ENCODE peak calls at places on chromosome 18, in ten cellular contexts. A, O, C, V, S, F, G, E, R and N are unnamed samples.

GRCh38 chr18:12246849-12247808 is 7.0 kb upstream of the CIDEA start:
- DNase-seq in A (no peak), O (no peak), C (no peak), V (no peak), S (peak), F (no peak), G (no peak), E (no peak), R (peak), N (no peak)

GRCh38 chr18:54762386-54762785 is 65.9 kb upstream of the RAB27B start:
- DNase-seq in A (no peak), O (no peak), C (no peak), V (no peak), S (no peak), F (no peak), G (no peak), E (no peak), R (no peak), N (no peak)

GRCh38 chr18:10995576-10995975 is 153.8 kb downstream of the PIEZO2 start:
- DNase-seq in A (no peak), O (no peak), C (no peak), V (no peak), S (no peak), F (no peak), G (no peak), E (no peak), R (no peak), N (no peak)

GRCh38 chr18:26051845-26052244 is 38.6 kb downstream of the SS18 start:
- DNase-seq in A (no peak), O (no peak), C (no peak), V (no peak), S (peak), F (no peak), G (no peak), E (no peak), R (no peak), N (no peak)

GRCh38 chr18:10271481-10271880 is 183.0 kb upstream of the APCDD1 start:
- DNase-seq in A (no peak), O (no peak), C (no peak), V (peak), S (peak), F (no peak), G (no peak), E (no peak), R (no peak), N (no peak)

GRCh38 chr18:63412949-63413348 is 9.3 kb downstream of the VPS4B start:
- DNase-seq in A (no peak), O (no peak), C (no peak), V (no peak), S (no peak), F (no peak), G (no peak), E (no peak), R (no peak), N (no peak)

GRCh38 chr18:274313-274712 is 6.5 kb upstream of the THOC1 start:
- DNase-seq in A (no peak), O (no peak), C (no peak), V (no peak), S (no peak), F (no peak), G (no peak), E (no peak), R (no peak), N (no peak)

GRCh38 chr18:11752116-11752911 is 63.2 kb downstream of the GNAL start:
- DNase-seq in A (no peak), O (no peak), C (no peak), V (peak), S (peak), F (no peak), G (no peak), E (no peak), R (peak), N (no peak)

GRCh38 chr18:8247700-8248099 is 361.5 kb upstream of the RAB12 start:
- DNase-seq in A (no peak), O (no peak), C (no peak), V (no peak), S (no peak), F (no peak), G (no peak), E (no peak), R (peak), N (no peak)

GRCh38 chr18:55413474-55413873 is 174.5 kb downstream of the TCF4 start:
- DNase-seq in A (no peak), O (no peak), C (no peak), V (no peak), S (no peak), F (no peak), G (no peak), E (no peak), R (no peak), N (no peak)

GRCh38 chr18:36821681-36822080 is 7.1 kb downstream of the TPGS2 start:
- DNase-seq in A (no peak), O (no peak), C (no peak), V (no peak), S (no peak), F (no peak), G (no peak), E (no peak), R (no peak), N (no peak)

GRCh38 chr18:49862656-49863385 is 49.5 kb upstream of the ACAA2 start:
- DNase-seq in A (no peak), O (no peak), C (no peak), V (no peak), S (no peak), F (no peak), G (no peak), E (no peak), R (no peak), N (no peak)

GRCh38 chr18:58195278-58195721 is 151.3 kb downstream of the NEDD4L start:
- DNase-seq in A (peak), O (peak), C (peak), V (no peak), S (no peak), F (peak), G (peak), E (no peak), R (peak), N (peak)

GRCh38 chr18:48022021-48022420 is 91.6 kb upstream of the SMAD2 start:
- DNase-seq in A (no peak), O (no peak), C (no peak), V (no peak), S (no peak), F (no peak), G (no peak), E (no peak), R (no peak), N (no peak)

GRCh38 chr18:12449040-12449814 is 41.5 kb downstream of the PRELID3A start:
- DNase-seq in A (no peak), O (no peak), C (no peak), V (no peak), S (no peak), F (no peak), G (no peak), E (no peak), R (peak), N (no peak)

GRCh38 chr18:79404567-79404910 is 8.8 kb downstream of the NFATC1 start:
- DNase-seq in A (no peak), O (peak), C (no peak), V (no peak), S (no peak), F (no peak), G (no peak), E (no peak), R (no peak), N (peak)

GRCh38 chr18:23077493-23078256 is 57.6 kb upstream of the CABLES1 start:
- DNase-seq in A (no peak), O (no peak), C (no peak), V (no peak), S (no peak), F (no peak), G (peak), E (no peak), R (no peak), N (no peak)

GRCh38 chr18:11040823-11041712 is 108.3 kb downstream of the PIEZO2 start:
- DNase-seq in A (no peak), O (no peak), C (no peak), V (peak), S (peak), F (no peak), G (peak), E (no peak), R (peak), N (no peak)

GRCh38 chr18:51666717-51667320 is 469.3 kb upstream of the MEX3C start:
- DNase-seq in A (no peak), O (peak), C (no peak), V (peak), S (no peak), F (no peak), G (no peak), E (no peak), R (peak), N (no peak)

GRCh38 chr18:72871091-72871490 is 3.3 kb upstream of the NETO1 start:
- DNase-seq in A (no peak), O (no peak), C (no peak), V (no peak), S (peak), F (no peak), G (no peak), E (no peak), R (no peak), N (no peak)

GRCh38 chr18:3919396-3920061 is 469.6 kb downstream of the TGIF1 start:
- DNase-seq in A (no peak), O (no peak), C (no peak), V (no peak), S (no peak), F (no peak), G (no peak), E (no peak), R (no peak), N (no peak)

GRCh38 chr18:5891361-5892215 is 3.7 kb downstream of the TMEM200C start:
- DNase-seq in A (no peak), O (no peak), C (no peak), V (no peak), S (no peak), F (no peak), G (no peak), E (no peak), R (no peak), N (no peak)

GRCh38 chr18:58042826-58043362 is 1.1 kb upstream of the NEDD4L start:
- DNase-seq in A (no peak), O (no peak), C (no peak), V (peak), S (no peak), F (no peak), G (no peak), E (no peak), R (peak), N (no peak)

GRCh38 chr18:304887-305529 is 37.2 kb upstream of the THOC1 start:
- DNase-seq in A (no peak), O (no peak), C (no peak), V (no peak), S (no peak), F (no peak), G (no peak), E (no peak), R (peak), N (no peak)

GRCh38 chr18:74498712-74499629 is 2.8 kb downstream of the CNDP2 start:
- DNase-seq in A (peak), O (peak), C (peak), V (peak), S (peak), F (peak), G (peak), E (no peak), R (no peak), N (peak)

GRCh38 chr18:61432590-61432989 is 99.4 kb downstream of the CDH20 start:
- DNase-seq in A (no peak), O (no peak), C (no peak), V (no peak), S (no peak), F (no peak), G (no peak), E (no peak), R (no peak), N (no peak)

GRCh38 chr18:1522249-1522615 is 617.6 kb downstream of the ADCYAP1 start:
- DNase-seq in A (no peak), O (no peak), C (no peak), V (no peak), S (no peak), F (no peak), G (no peak), E (no peak), R (no peak), N (no peak)

GRCh38 chr18:67875936-67876335 is 359.4 kb upstream of the DSEL start:
- DNase-seq in A (no peak), O (no peak), C (no peak), V (no peak), S (peak), F (no peak), G (no peak), E (no peak), R (no peak), N (no peak)

GRCh38 chr18:1078301-1078700 is 173.6 kb downstream of the ADCYAP1 start:
- DNase-seq in A (no peak), O (no peak), C (no peak), V (no peak), S (no peak), F (no peak), G (no peak), E (no peak), R (no peak), N (no peak)

GRCh38 chr18:45275367-45276113 is 339.7 kb upstream of the SLC14A2 start:
- DNase-seq in A (no peak), O (no peak), C (no peak), V (peak), S (peak), F (no peak), G (peak), E (no peak), R (peak), N (no peak)

GRCh38 chr18:11096839-11097750 is 52.3 kb downstream of the PIEZO2 start:
- DNase-seq in A (no peak), O (no peak), C (no peak), V (no peak), S (no peak), F (no peak), G (no peak), E (no peak), R (no peak), N (no peak)

GRCh38 chr18:45910405-45911023 is 56.6 kb downstream of the EPG5 start:
- DNase-seq in A (peak), O (peak), C (peak), V (peak), S (peak), F (peak), G (peak), E (no peak), R (peak), N (peak)

GRCh38 chr18:46950064-46950656 is 32.8 kb downstream of the KATNAL2 start:
- DNase-seq in A (no peak), O (no peak), C (no peak), V (peak), S (peak), F (no peak), G (peak), E (no peak), R (peak), N (no peak)

GRCh38 chr18:2173464-2173863 is 397.8 kb downstream of the METTL4 start:
- DNase-seq in A (no peak), O (no peak), C (no peak), V (peak), S (peak), F (no peak), G (no peak), E (no peak), R (no peak), N (no peak)

GRCh38 chr18:34818069-34818468 is 108.0 kb downstream of the DTNA start:
- DNase-seq in A (no peak), O (no peak), C (no peak), V (no peak), S (no peak), F (no peak), G (no peak), E (peak), R (no peak), N (no peak)

GRCh38 chr18:22778996-22779395 is 154.1 kb upstream of the RBBP8 start:
- DNase-seq in A (no peak), O (no peak), C (no peak), V (no peak), S (peak), F (no peak), G (no peak), E (no peak), R (no peak), N (no peak)

GRCh38 chr18:59220784-59221765 is 1.1 kb downstream of the GRP start:
- DNase-seq in A (no peak), O (no peak), C (no peak), V (no peak), S (no peak), F (no peak), G (no peak), E (no peak), R (peak), N (no peak)

GRCh38 chr18:41820784-41821183 is 134.2 kb upstream of the PIK3C3 start:
- DNase-seq in A (no peak), O (no peak), C (no peak), V (no peak), S (no peak), F (no peak), G (no peak), E (no peak), R (no peak), N (no peak)